ENCODE peak calls at places on chromosome X, in eight cellular contexts. O is epithelial cell of proximal tubule, H is SJSA1, Z is mammary epithelial cell, N is breast epithelium, W is IMR-90, T is small intestine, L is HepG2. M is an unnamed sample.
A peak's percentile ranks its signal among the peaks of the same experiment; 100 is the strongest.

GRCh38 chrX:989959-990510 is 222.4 kb downstream of the CRLF2 start:
- DNase-seq in O (peak; percentile 23), H (no peak), Z (peak; percentile 89), N (peak; percentile 95), W (peak; percentile 56), T (peak; percentile 52), L (no peak), M (no peak)

GRCh38 chrX:123989235-123989634 is 27.7 kb downstream of the STAG2 start:
- DNase-seq in O (no peak), H (no peak), Z (no peak), N (no peak), W (no peak), T (no peak), L (no peak), M (no peak)

GRCh38 chrX:100673397-100673953 is 29.5 kb downstream of the SRPX2 start:
- DNase-seq in O (peak; percentile 36), H (no peak), Z (peak; percentile 20), N (no peak), W (peak; percentile 91), T (peak; percentile 3), L (no peak), M (no peak)

GRCh38 chrX:10479508-10479907 is 140.9 kb downstream of the MID1 start:
- DNase-seq in O (no peak), H (no peak), Z (no peak), N (no peak), W (no peak), T (no peak), L (no peak), M (no peak)

GRCh38 chrX:129360175-129360574 is 163.1 kb downstream of the SMARCA1 start:
- DNase-seq in O (no peak), H (no peak), Z (peak; percentile 34), N (no peak), W (peak; percentile 40), T (peak; percentile 78), L (peak; percentile 61), M (peak; percentile 47)

GRCh38 chrX:153477458-153477857 is 7.1 kb upstream of the HAUS7 start:
- DNase-seq in O (no peak), H (no peak), Z (no peak), N (no peak), W (no peak), T (no peak), L (no peak), M (no peak)

GRCh38 chrX:30620980-30621716 is 32.1 kb upstream of the GK start:
- DNase-seq in O (peak; percentile 61), H (no peak), Z (peak; percentile 76), N (no peak), W (peak; percentile 93), T (no peak), L (no peak), M (no peak)

GRCh38 chrX:255923-256331 is 25.3 kb upstream of the PLCXD1 start:
- DNase-seq in O (no peak), H (no peak), Z (no peak), N (peak; percentile 12), W (no peak), T (no peak), L (no peak), M (peak; percentile 48)

GRCh38 chrX:21225643-21226042 is 148.6 kb upstream of the CNKSR2 start:
- DNase-seq in O (no peak), H (no peak), Z (peak; percentile 30), N (no peak), W (no peak), T (no peak), L (no peak), M (no peak)

GRCh38 chrX:2712890-2713860 is 22.1 kb downstream of the CD99 start:
- DNase-seq in O (no peak), H (no peak), Z (no peak), N (no peak), W (no peak), T (no peak), L (no peak), M (no peak)

GRCh38 chrX:110125435-110125834 is 122.5 kb downstream of the TMEM164 start:
- DNase-seq in O (no peak), H (no peak), Z (no peak), N (no peak), W (peak; percentile 12), T (no peak), L (peak; percentile 6), M (peak; percentile 57)

GRCh38 chrX:83469551-83469950 is 38.5 kb upstream of the POU3F4 start:
- DNase-seq in O (no peak), H (no peak), Z (peak; percentile 6), N (no peak), W (peak; percentile 1), T (peak; percentile 0), L (peak; percentile 6), M (peak; percentile 10)

GRCh38 chrX:108348525-108348924 is 89.7 kb downstream of the COL4A6 start:
- DNase-seq in O (no peak), H (no peak), Z (no peak), N (no peak), W (no peak), T (no peak), L (no peak), M (no peak)

GRCh38 chrX:9627827-9628406 is 137.7 kb downstream of the GPR143 start:
- DNase-seq in O (no peak), H (peak; percentile 54), Z (no peak), N (no peak), W (peak; percentile 41), T (no peak), L (no peak), M (no peak)

GRCh38 chrX:41732260-41732659 is 8.3 kb downstream of the GPR82 start:
- DNase-seq in O (no peak), H (no peak), Z (no peak), N (no peak), W (no peak), T (no peak), L (no peak), M (peak; percentile 39)

GRCh38 chrX:41730101-41730500 is 6.1 kb downstream of the GPR82 start:
- DNase-seq in O (no peak), H (no peak), Z (no peak), N (no peak), W (peak; percentile 12), T (no peak), L (no peak), M (no peak)

GRCh38 chrX:41733939-41734338 is 10.0 kb downstream of the GPR82 start:
- DNase-seq in O (no peak), H (no peak), Z (peak; percentile 2), N (no peak), W (no peak), T (peak; percentile 21), L (no peak), M (no peak)

GRCh38 chrX:41737065-41737464 is 13.1 kb downstream of the GPR82 start:
- DNase-seq in O (no peak), H (no peak), Z (no peak), N (no peak), W (no peak), T (peak; percentile 29), L (no peak), M (no peak)

GRCh38 chrX:41734530-41734929 is 10.5 kb downstream of the GPR82 start:
- DNase-seq in O (no peak), H (no peak), Z (peak; percentile 3), N (no peak), W (peak; percentile 20), T (no peak), L (peak; percentile 6), M (peak; percentile 19)
- H3K4me3 ChIP-seq in O (no peak overlapping the region), H (no peak overlapping the region), Z (no peak overlapping the region), N (no peak overlapping the region), W (no peak overlapping the region), T (no peak overlapping the region), L (no peak overlapping the region), M (no peak overlapping the region)

DNA sequence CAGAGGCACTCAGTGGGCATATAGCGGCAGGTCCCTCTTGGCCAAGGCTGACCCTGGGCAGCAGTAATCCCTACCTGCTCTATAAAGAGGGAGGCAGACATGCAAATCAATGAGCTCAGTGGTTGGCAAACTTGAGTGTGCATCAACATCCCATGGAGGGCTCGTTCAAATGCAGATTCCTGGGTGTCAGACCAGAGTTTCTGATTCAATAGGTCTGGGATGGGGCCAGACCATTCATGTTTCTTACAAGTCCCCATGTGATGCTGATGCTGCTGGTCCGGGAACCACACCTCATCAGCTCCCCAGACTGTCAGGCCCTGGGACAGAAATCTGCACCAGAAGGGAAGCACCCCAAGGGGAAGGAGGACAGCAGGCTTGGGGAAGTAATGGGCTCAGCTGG is 38.9 kb upstream of the HMGB3 start:
- DNase-seq in O (no peak), H (no peak), Z (no peak), N (no peak), W (no peak), T (no peak), L (no peak), M (no peak)
- H3K4me3 ChIP-seq in O (no peak overlapping the region), H (no peak overlapping the region), Z (no peak overlapping the region), N (no peak overlapping the region), W (no peak overlapping the region), T (no peak overlapping the region), L (no peak overlapping the region), M (no peak overlapping the region)

DNA sequence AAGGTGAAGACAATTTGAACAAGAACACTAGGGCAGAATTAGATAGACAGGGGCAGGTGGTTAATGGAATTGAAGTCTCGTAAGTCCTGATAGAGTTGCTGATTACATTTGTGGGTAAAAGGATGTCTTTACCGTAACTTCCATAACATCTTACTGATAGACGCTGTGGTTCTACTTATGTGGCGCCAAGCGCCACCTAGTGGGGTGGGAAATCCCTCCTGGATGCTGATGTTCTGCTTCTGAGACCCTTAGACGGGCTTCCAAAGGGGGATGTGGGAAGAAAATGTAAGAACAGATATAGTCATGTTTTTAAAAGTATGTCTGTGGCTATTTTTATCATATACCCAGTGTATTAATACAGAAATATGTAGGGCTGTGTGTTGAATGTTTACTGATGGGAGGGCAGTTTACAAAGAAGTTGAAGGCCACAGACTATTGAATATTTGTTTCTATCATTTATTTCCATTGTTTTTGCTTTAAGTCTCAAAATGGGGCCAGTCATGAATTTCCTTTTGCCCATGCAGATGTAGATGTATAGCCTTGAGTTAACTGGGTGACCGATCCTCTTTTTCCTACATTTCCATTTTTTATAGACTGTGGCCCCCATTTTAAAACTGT is 12.2 kb upstream of the TLR8 start:
- DNase-seq in O (no peak), H (no peak), Z (no peak), N (no peak), W (peak; percentile 18), T (peak; percentile 27), L (peak; percentile 28), M (peak; percentile 42)
- H3K4me3 ChIP-seq in O (no peak overlapping the region), H (no peak overlapping the region), Z (no peak overlapping the region), N (no peak overlapping the region), W (no peak overlapping the region), T (no peak overlapping the region), L (no peak overlapping the region), M (no peak overlapping the region)

GRCh38 chrX:54994668-54995452 is 872 bp upstream of the PFKFB1 start:
- DNase-seq in O (no peak), H (no peak), Z (no peak), N (no peak), W (no peak), T (no peak), L (no peak), M (no peak)

GRCh38 chrX:54999717-55000598 is at the start of gene APEX2:
- DNase-seq in O (peak; percentile 75), H (peak; percentile 87), Z (peak; percentile 89), N (peak; percentile 88), W (peak; percentile 91), T (peak; percentile 92), L (peak; percentile 82), M (peak; percentile 81)

GRCh38 chrX:54995621-54996020 is 1.6 kb upstream of the PFKFB1 start:
- DNase-seq in O (no peak), H (no peak), Z (no peak), N (no peak), W (no peak), T (no peak), L (no peak), M (no peak)

GRCh38 chrX:54992911-54993622 is 921 bp downstream of the PFKFB1 start:
- DNase-seq in O (no peak), H (no peak), Z (no peak), N (no peak), W (no peak), T (no peak), L (no peak), M (no peak)

GRCh38 chrX:54994099-54994498 is at the start of gene PFKFB1:
- DNase-seq in O (no peak), H (no peak), Z (no peak), N (no peak), W (no peak), T (peak; percentile 7), L (peak; percentile 61), M (no peak)
- H3K4me3 ChIP-seq in O (no peak within 1 kb of the TSS), H (no peak within 1 kb of the TSS), Z (no peak within 1 kb of the TSS), N (no peak within 1 kb of the TSS), W (no peak within 1 kb of the TSS), T (no peak within 1 kb of the TSS), L (peak within 1 kb of the TSS; percentile 62), M (no peak within 1 kb of the TSS)

M was measured in H7.